ENCODE peak calls at places on chromosomes 13 and 19, in five cellular contexts. K is CD4-positive, alpha-beta T cell; U is tibial nerve; R is KBM-7; S is activated CD4-positive, CD25-positive, alpha-beta regulatory T cell treated with anti-CD3 and anti-CD28 coated beads, Interleukin-2, amount 50 U/mL, for 16 hours. B is an unnamed sample.

GRCh38 chr19:56477429-56478338 is 539 bp upstream of the ZNF667 start:
- DNase-seq in K (peak), U (peak), R (no peak), S (peak), B (no peak)

GRCh38 chr13:62687727-62688126 is 1272.1 kb upstream of the PCDH20 start:
- DNase-seq in K (no peak), U (no peak), R (peak), S (no peak), B (no peak)

GRCh38 chr19:18809149-18809978 is 18.3 kb upstream of the COMP start:
- DNase-seq in K (no peak), U (peak), R (peak), S (no peak), B (no peak)

GRCh38 chr19:40363128-40363527 is 14.6 kb downstream of the PLD3 start:
- DNase-seq in K (no peak), U (no peak), R (peak), S (no peak), B (no peak)

GRCh38 chr13:110714798-110715394 is 1.4 kb downstream of the ING1 start:
- DNase-seq in K (peak), U (peak), R (no peak), S (peak), B (no peak)

GRCh38 chr19:38395381-38396127 is 7.1 kb downstream of the SPRED3 start:
- DNase-seq in K (peak), U (no peak), R (no peak), S (no peak), B (no peak)

GRCh38 chr13:75481176-75482069 is 546 bp downstream of the TBC1D4 start:
- DNase-seq in K (peak), U (peak), R (peak), S (no peak), B (no peak)

GRCh38 chr19:7554990-7555864 is 19.7 kb downstream of the PNPLA6 start:
- DNase-seq in K (no peak), U (no peak), R (no peak), S (no peak), B (no peak)

GRCh38 chr13:29454931-29455481 is 140.5 kb downstream of the SLC7A1 start:
- DNase-seq in K (no peak), U (no peak), R (peak), S (no peak), B (no peak)

GRCh38 chr13:79779761-79780160 is 298.8 kb downstream of the NDFIP2 start:
- DNase-seq in K (no peak), U (peak), R (no peak), S (no peak), B (no peak)

GRCh38 chr19:41263042-41263849 is 926 bp upstream of the HNRNPUL1 start:
- DNase-seq in K (peak), U (peak), R (no peak), S (peak), B (peak)

GRCh38 chr13:113061271-113061625 is 44.3 kb upstream of the F7 start:
- DNase-seq in K (no peak), U (no peak), R (no peak), S (no peak), B (no peak)

GRCh38 chr13:79404985-79405384 is 1.1 kb downstream of the RBM26 start:
- DNase-seq in K (no peak), U (no peak), R (peak), S (no peak), B (no peak)

GRCh38 chr19:16618248-16618647 is 9.8 kb downstream of the MED26 start:
- DNase-seq in K (no peak), U (no peak), R (no peak), S (no peak), B (no peak)

GRCh38 chr13:94352057-94352456 is 127.4 kb downstream of the DCT start:
- DNase-seq in K (no peak), U (no peak), R (no peak), S (no peak), B (no peak)

GRCh38 chr19:18120127-18120526 is 22.5 kb downstream of the MAST3 start:
- DNase-seq in K (no peak), U (no peak), R (no peak), S (no peak), B (no peak)